ENCODE peak calls at places on chromosomes 4 and X, in nine cellular contexts. One of them, this sample, is unnamed.

GRCh38 chr4:186168750-186169149 is 22.6 kb upstream of the CYP4V2 start:
- DNase-seq in mesothelial cell of epicardium: no peak
- DNase-seq in GM03348: no peak
- DNase-seq in nucleus accumbens: no peak
- DNase-seq in caudate nucleus: no peak
- DNase-seq in HT-29: no peak
- DNase-seq in left lung: no peak
- DNase-seq in ACHN: no peak
- DNase-seq in MV-4-11: no peak
- DNase-seq in this sample: no peak

GRCh38 chr4:42995343-42995944 is 102.9 kb downstream of the GRXCR1 start:
- DNase-seq in ACHN: peak; percentile 24
- DNase-seq in GM03348: peak; percentile 47
- DNase-seq in HT-29: peak; percentile 23
- DNase-seq in left lung: no peak
- DNase-seq in mesothelial cell of epicardium: no peak
- DNase-seq in caudate nucleus: no peak
- DNase-seq in MV-4-11: peak; percentile 43
- DNase-seq in nucleus accumbens: no peak
- DNase-seq in this sample: peak; percentile 27

GRCh38 chr4:7041851-7042696 is 1.1 kb upstream of the TADA2B start:
- DNase-seq in left lung: peak; percentile 80
- DNase-seq in HT-29: peak; percentile 54
- DNase-seq in caudate nucleus: no peak
- DNase-seq in nucleus accumbens: no peak
- DNase-seq in MV-4-11: peak; percentile 55
- DNase-seq in ACHN: peak; percentile 42
- DNase-seq in GM03348: peak; percentile 78
- DNase-seq in mesothelial cell of epicardium: no peak
- DNase-seq in this sample: peak; percentile 40

GRCh38 chr4:20042769-20043168 is 208.9 kb upstream of the SLIT2 start:
- DNase-seq in mesothelial cell of epicardium: no peak
- DNase-seq in ACHN: no peak
- DNase-seq in HT-29: no peak
- DNase-seq in nucleus accumbens: no peak
- DNase-seq in caudate nucleus: no peak
- DNase-seq in GM03348: no peak
- DNase-seq in MV-4-11: no peak
- DNase-seq in left lung: no peak
- DNase-seq in this sample: no peak

GRCh38 chrX:97372006-97372766 is 488.5 kb downstream of the RPA4 start:
- DNase-seq in caudate nucleus: no peak
- DNase-seq in MV-4-11: no peak
- DNase-seq in HT-29: no peak
- DNase-seq in ACHN: no peak
- DNase-seq in GM03348: no peak
- DNase-seq in nucleus accumbens: no peak
- DNase-seq in mesothelial cell of epicardium: no peak
- DNase-seq in left lung: no peak
- DNase-seq in this sample: no peak

GRCh38 chr4:142110136-142110535 is 473.8 kb downstream of the IL15 start:
- DNase-seq in ACHN: no peak
- DNase-seq in mesothelial cell of epicardium: no peak
- DNase-seq in caudate nucleus: no peak
- DNase-seq in left lung: no peak
- DNase-seq in GM03348: no peak
- DNase-seq in HT-29: no peak
- DNase-seq in MV-4-11: no peak
- DNase-seq in nucleus accumbens: no peak
- DNase-seq in this sample: no peak

GRCh38 chr4:53730431-53730830 is 139.1 kb upstream of the LNX1 start:
- DNase-seq in MV-4-11: no peak
- DNase-seq in GM03348: no peak
- DNase-seq in ACHN: no peak
- DNase-seq in nucleus accumbens: no peak
- DNase-seq in HT-29: no peak
- DNase-seq in mesothelial cell of epicardium: no peak
- DNase-seq in caudate nucleus: no peak
- DNase-seq in left lung: no peak
- DNase-seq in this sample: no peak

GRCh38 chrX:79259073-79259689 is 108.0 kb downstream of the ITM2A start:
- DNase-seq in mesothelial cell of epicardium: no peak
- DNase-seq in nucleus accumbens: no peak
- DNase-seq in GM03348: no peak
- DNase-seq in caudate nucleus: no peak
- DNase-seq in left lung: no peak
- DNase-seq in ACHN: no peak
- DNase-seq in MV-4-11: peak; percentile 97
- DNase-seq in HT-29: no peak
- DNase-seq in this sample: no peak